ENCODE peak calls at places on chromosomes 6 and 20, in six cellular contexts. U, L, H, W, T and Z are unnamed samples.

GRCh38 chr6:12233693-12234551 is 56.2 kb upstream of the EDN1 start:
- DNase-seq in U (peak), L (peak), H (peak), W (peak), T (no peak), Z (peak)

GRCh38 chr6:39553029-39553428 is 172.2 kb downstream of the KIF6 start:
- DNase-seq in U (no peak), L (no peak), H (no peak), W (peak), T (no peak), Z (no peak)

GRCh38 chr6:128394171-128394570 is 126.2 kb downstream of the PTPRK start:
- DNase-seq in U (no peak), L (no peak), H (no peak), W (peak), T (no peak), Z (no peak)

GRCh38 chr6:21753571-21754108 is 160.1 kb downstream of the SOX4 start:
- DNase-seq in U (no peak), L (no peak), H (no peak), W (peak), T (no peak), Z (no peak)

GRCh38 chr6:28747083-28747630 is 176.6 kb downstream of the TRIM27 start:
- DNase-seq in U (no peak), L (no peak), H (peak), W (no peak), T (no peak), Z (no peak)

GRCh38 chr6:2135401-2135800 is 110.0 kb downstream of the GMDS start:
- DNase-seq in U (no peak), L (no peak), H (no peak), W (no peak), T (no peak), Z (no peak)

GRCh38 chr6:87487555-87487954 is 14.8 kb downstream of the SLC35A1 start:
- DNase-seq in U (no peak), L (no peak), H (no peak), W (peak), T (no peak), Z (no peak)

GRCh38 chr6:11318835-11319813 is 86.7 kb upstream of the NEDD9 start:
- DNase-seq in U (no peak), L (no peak), H (no peak), W (no peak), T (no peak), Z (peak)

GRCh38 chr6:142633317-142633716 is 311.7 kb downstream of the HIVEP2 start:
- DNase-seq in U (no peak), L (no peak), H (no peak), W (no peak), T (no peak), Z (no peak)

GRCh38 chr6:5302220-5302946 is 41.1 kb downstream of the FARS2 start:
- DNase-seq in U (peak), L (no peak), H (no peak), W (no peak), T (peak), Z (no peak)

GRCh38 chr20:33521461-33521860 is 31.6 kb downstream of the CBFA2T2 start:
- DNase-seq in U (no peak), L (no peak), H (no peak), W (no peak), T (no peak), Z (no peak)

GRCh38 chr20:37120497-37120896 is 24.7 kb upstream of the RBL1 start:
- DNase-seq in U (no peak), L (no peak), H (no peak), W (no peak), T (no peak), Z (no peak)

GRCh38 chr6:113092795-113093194 is 745.7 kb downstream of the RFPL4B start:
- DNase-seq in U (no peak), L (no peak), H (no peak), W (no peak), T (no peak), Z (no peak)